ENCODE peak calls at places on chromosomes 7 and 10, in seven cellular contexts. G is breast epithelium; W is CD8-positive, alpha-beta memory T cell; D is transverse colon; J is fibroblast of lung; S is lower lobe of right lung; M is pancreas. X is an unnamed sample.
A peak's percentile ranks its signal among the peaks of the same experiment; 100 is the strongest.

GRCh38 chr10:71520042-71520441 is 123.3 kb downstream of the CDH23 start:
- DNase-seq in G (no peak), W (no peak), D (no peak), J (no peak), S (no peak), M (no peak), X (no peak)

GRCh38 chr10:73017955-73018480 is 63.4 kb upstream of the PLA2G12B start:
- DNase-seq in G (no peak), W (no peak), D (no peak), J (peak; percentile 30), S (no peak), M (no peak), X (no peak)

GRCh38 chr7:76282344-76283253 is 19.9 kb upstream of the HSPB1 start:
- DNase-seq in G (no peak), W (peak; percentile 21), D (no peak), J (no peak), S (no peak), M (no peak), X (no peak)

GRCh38 chr10:30736685-30737232 is 107.2 kb upstream of the LYZL2 start:
- DNase-seq in G (no peak), W (no peak), D (peak; percentile 38), J (peak; percentile 100), S (no peak), M (no peak), X (peak; percentile 32)

GRCh38 chr10:46518028-46518725 is 38.3 kb downstream of the GPRIN2 start:
- DNase-seq in G (peak; percentile 12), W (no peak), D (peak; percentile 3), J (no peak), S (peak; percentile 30), M (no peak), X (peak; percentile 19)

GRCh38 chr7:19249281-19249680 is 104.1 kb upstream of the FERD3L start:
- DNase-seq in G (no peak), W (no peak), D (no peak), J (no peak), S (no peak), M (no peak), X (no peak)

GRCh38 chr7:88835147-88835728 is 39.7 kb upstream of the TEX47 start:
- DNase-seq in G (no peak), W (no peak), D (no peak), J (no peak), S (no peak), M (no peak), X (no peak)

GRCh38 chr10:97411411-97411810 is 10.3 kb upstream of the RRP12 start:
- DNase-seq in G (no peak), W (no peak), D (no peak), J (no peak), S (no peak), M (no peak), X (no peak)

GRCh38 chr7:142913051-142913450 is 20.5 kb downstream of the TRPV5 start:
- DNase-seq in G (no peak), W (no peak), D (no peak), J (no peak), S (no peak), M (no peak), X (no peak)

GRCh38 chr10:20768849-20769248 is 128.3 kb downstream of the NEBL start:
- DNase-seq in G (no peak), W (no peak), D (no peak), J (peak; percentile 66), S (no peak), M (no peak), X (no peak)

GRCh38 chr7:12518920-12519681 is 51.4 kb upstream of the SCIN start:
- DNase-seq in G (no peak), W (no peak), D (no peak), J (peak; percentile 6), S (no peak), M (no peak), X (no peak)

GRCh38 chr10:62577666-62578291 is 203.6 kb downstream of the ZNF365 start:
- DNase-seq in G (no peak), W (no peak), D (no peak), J (peak; percentile 38), S (no peak), M (no peak), X (no peak)

GRCh38 chr10:19745672-19746071 is 70.6 kb upstream of the PLXDC2 start:
- DNase-seq in G (no peak), W (no peak), D (no peak), J (no peak), S (no peak), M (no peak), X (no peak)

GRCh38 chr7:131026297-131027003 is 292.4 kb upstream of the KLF14 start:
- DNase-seq in G (no peak), W (no peak), D (no peak), J (peak; percentile 72), S (no peak), M (no peak), X (no peak)
- H3K4me1 ChIP-seq in G (no peaks in the 10 kb centered on the region), W (peaks cover 75% of the 10 kb centered on the region), D (peaks cover 55% of the 10 kb centered on the region), J (peaks cover 7% of the 10 kb centered on the region), S (peaks cover 74% of the 10 kb centered on the region), M (peaks cover 14% of the 10 kb centered on the region), X (peaks cover 76% of the 10 kb centered on the region)

GRCh38 chr7:17444673-17445072 is 146.2 kb downstream of the AHR start:
- DNase-seq in G (no peak), W (no peak), D (no peak), J (peak; percentile 45), S (no peak), M (no peak), X (no peak)
- H3K9me3 ChIP-seq in G (no peaks in the 10 kb centered on the region), W (no peaks in the 10 kb centered on the region), D (peaks cover 16% of the 10 kb centered on the region), J (no peaks in the 10 kb centered on the region), S (peaks cover 6% of the 10 kb centered on the region), M (no peaks in the 10 kb centered on the region), X (peaks cover 19% of the 10 kb centered on the region)

DNA sequence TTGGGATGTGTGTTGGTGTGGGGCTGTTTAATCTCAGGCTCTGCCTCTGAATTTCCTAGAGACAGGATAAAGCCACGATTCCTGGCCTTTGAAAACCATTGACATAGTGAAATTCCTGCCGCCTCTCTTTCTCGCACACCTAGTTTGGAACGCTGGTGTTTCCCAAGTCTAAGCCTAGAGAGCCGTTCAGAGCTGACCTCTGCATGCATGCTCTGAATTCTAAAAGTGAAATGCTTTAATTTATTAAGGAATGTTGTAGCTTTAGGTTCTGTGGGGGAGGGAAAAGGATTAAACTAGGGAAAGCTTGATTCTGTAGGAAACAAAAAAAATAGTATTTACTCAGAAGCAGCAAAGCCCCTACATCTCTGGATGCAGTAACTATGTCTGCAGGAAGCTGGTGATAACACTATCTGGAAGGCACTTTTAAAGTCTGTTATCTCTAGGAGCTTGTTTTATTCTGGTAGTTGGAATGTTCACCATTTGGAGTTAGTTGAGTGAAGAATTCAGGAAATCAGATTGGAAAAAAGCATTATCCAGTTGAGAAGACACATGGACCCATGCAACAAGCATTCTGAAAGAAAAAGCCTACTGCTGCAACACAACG is 27.3 kb downstream of the PFKP start:
- DNase-seq in G (no peak), W (no peak), D (no peak), J (no peak), S (no peak), M (no peak), X (no peak)
- H3K4me1 ChIP-seq in G (no peaks in the 10 kb centered on the region), W (peaks cover 21% of the 10 kb centered on the region), D (peaks cover 40% of the 10 kb centered on the region), J (peaks cover 41% of the 10 kb centered on the region), S (peaks cover 28% of the 10 kb centered on the region), M (peaks cover 9% of the 10 kb centered on the region), X (peaks cover 57% of the 10 kb centered on the region)

GRCh38 chr7:43700646-43701501 is 28.4 kb downstream of the COA1 start:
- DNase-seq in G (no peak), W (no peak), D (no peak), J (no peak), S (no peak), M (no peak), X (no peak)

GRCh38 chr7:43702974-43703373 is 26.3 kb downstream of the COA1 start:
- DNase-seq in G (no peak), W (no peak), D (no peak), J (no peak), S (no peak), M (no peak), X (no peak)

GRCh38 chr7:43701502-43701859 is 27.8 kb downstream of the COA1 start:
- DNase-seq in G (no peak), W (no peak), D (no peak), J (no peak), S (no peak), M (no peak), X (no peak)

GRCh38 chr7:43701929-43702328 is 27.4 kb downstream of the COA1 start:
- DNase-seq in G (no peak), W (no peak), D (no peak), J (no peak), S (no peak), M (no peak), X (no peak)

GRCh38 chr7:43703573-43703972 is 25.8 kb downstream of the COA1 start:
- DNase-seq in G (no peak), W (no peak), D (no peak), J (no peak), S (no peak), M (no peak), X (no peak)
- H3K9me3 ChIP-seq in G (no peaks in the 10 kb centered on the region), W (no peaks in the 10 kb centered on the region), D (no peaks in the 10 kb centered on the region), J (no peaks in the 10 kb centered on the region), S (no peaks in the 10 kb centered on the region), M (no peaks in the 10 kb centered on the region), X (no peaks in the 10 kb centered on the region)

X was measured in stomach.